ENCODE peak calls at places on chromosome 21, in five cellular contexts. Q is heart right ventricle, U is endodermal cell, W is lower lobe of right lung, H is left ventricle myocardium inferior. Y is an unnamed sample.

GRCh38 chr21:34890258-34890723 is 158.8 kb downstream of the RUNX1 start:
- DNase-seq in Q (no peak), H (no peak), W (no peak), U (no peak), Y (no peak)

GRCh38 chr21:34722684-34723300 is 54.0 kb downstream of the CLIC6 start:
- DNase-seq in U (peak; percentile 86), W (no peak), Q (no peak), H (no peak), Y (no peak)

GRCh38 chr21:34928637-34929036 is 120.5 kb downstream of the RUNX1 start:
- DNase-seq in U (no peak), Q (no peak), W (no peak), H (no peak), Y (no peak)

GRCh38 chr21:9739240-9739639 is 782.1 kb upstream of the TPTE start:
- DNase-seq in Q (no peak), H (no peak), W (no peak), U (no peak), Y (no peak)

GRCh38 chr21:14535702-14536101 is 10.4 kb downstream of the SAMSN1 start:
- DNase-seq in H (no peak), Q (no peak), W (no peak), U (no peak), Y (no peak)

GRCh38 chr21:18608226-18608625 is 204.6 kb upstream of the TMPRSS15 start:
- DNase-seq in W (no peak), H (no peak), Q (no peak), U (no peak), Y (no peak)

GRCh38 chr21:18253252-18253651 is 8.6 kb downstream of the CHODL start:
- DNase-seq in Q (no peak), W (no peak), H (no peak), U (no peak), Y (no peak)

GRCh38 chr21:16455978-16456377 is 726.2 kb downstream of the USP25 start:
- DNase-seq in U (no peak), H (no peak), W (no peak), Q (no peak), Y (no peak)

GRCh38 chr21:37073417-37074194 is 552 bp downstream of the TTC3 start:
- DNase-seq in Q (peak; percentile 68), W (peak; percentile 77), U (no peak), H (peak; percentile 53), Y (peak; percentile 49)

GRCh38 chr21:27425574-27425973 is 458.7 kb upstream of the ADAMTS5 start:
- DNase-seq in U (peak; percentile 41), H (no peak), Q (no peak), W (no peak), Y (no peak)

GRCh38 chr21:29448766-29449165 is 150.0 kb downstream of the BACH1 start:
- DNase-seq in W (no peak), H (no peak), U (no peak), Q (no peak), Y (no peak)

GRCh38 chr21:16634522-16634914 is 878.3 kb upstream of the CXADR start:
- DNase-seq in Q (no peak), H (no peak), W (no peak), U (peak; percentile 45), Y (no peak)

GRCh38 chr21:28436286-28436932 is 556.3 kb downstream of the LTN1 start:
- DNase-seq in U (no peak), H (no peak), Q (no peak), W (no peak), Y (no peak)

GRCh38 chr21:20802631-20803260 is 195.5 kb upstream of the NCAM2 start:
- DNase-seq in Q (no peak), U (no peak), H (no peak), W (no peak), Y (no peak)

GRCh38 chr21:19553930-19554615 is 1150.5 kb upstream of the TMPRSS15 start:
- DNase-seq in W (no peak), H (no peak), U (peak; percentile 67), Q (no peak), Y (no peak)

GRCh38 chr21:24897883-24898282 is 709.4 kb downstream of the MRPL39 start:
- DNase-seq in H (no peak), Q (no peak), U (no peak), W (no peak), Y (no peak)

GRCh38 chr21:34983680-34984086 is 65.4 kb downstream of the RUNX1 start:
- DNase-seq in W (no peak), U (no peak), H (no peak), Q (no peak), Y (peak; percentile 85)

GRCh38 chr21:28308516-28308915 is 684.2 kb downstream of the LTN1 start:
- DNase-seq in H (no peak), U (no peak), W (no peak), Q (no peak), Y (no peak)

GRCh38 chr21:27734146-27734545 is 767.3 kb upstream of the ADAMTS5 start:
- DNase-seq in H (no peak), Q (no peak), U (no peak), W (no peak), Y (no peak)

GRCh38 chr21:36428789-36429671 is 43.8 kb downstream of the CHAF1B start:
- DNase-seq in U (no peak), Q (no peak), H (no peak), W (no peak), Y (no peak)

GRCh38 chr21:28410264-28410663 is 582.4 kb downstream of the LTN1 start:
- DNase-seq in U (no peak), H (no peak), W (no peak), Q (no peak), Y (no peak)

GRCh38 chr21:24428539-24429186 is 1178.6 kb downstream of the MRPL39 start:
- DNase-seq in H (no peak), W (no peak), U (no peak), Q (no peak), Y (no peak)

GRCh38 chr21:27213328-27213727 is 246.4 kb upstream of the ADAMTS5 start:
- DNase-seq in Q (no peak), H (no peak), W (no peak), U (no peak), Y (no peak)

GRCh38 chr21:27250386-27250785 is 283.5 kb upstream of the ADAMTS5 start:
- DNase-seq in W (no peak), Q (no peak), U (no peak), H (no peak), Y (no peak)

GRCh38 chr21:21007606-21008005 is 9.4 kb downstream of the NCAM2 start:
- DNase-seq in U (no peak), Q (no peak), H (no peak), W (no peak), Y (no peak)

GRCh38 chr21:36708512-36709029 is 9.7 kb downstream of the SIM2 start:
- DNase-seq in W (no peak), U (no peak), Q (no peak), H (no peak), Y (no peak)

GRCh38 chr21:29053011-29053553 is 20.4 kb downstream of the CCT8 start:
- DNase-seq in H (no peak), U (no peak), W (no peak), Q (no peak), Y (no peak)

GRCh38 chr21:36627242-36627641 is 71.7 kb upstream of the SIM2 start:
- DNase-seq in Q (no peak), U (no peak), H (no peak), W (no peak), Y (no peak)

GRCh38 chr21:14989359-14989758 is 75.4 kb downstream of the NRIP1 start:
- DNase-seq in H (peak; percentile 17), Q (no peak), U (no peak), W (no peak), Y (no peak)

GRCh38 chr21:46622226-46622625 is 13.2 kb upstream of the PRMT2 start:
- DNase-seq in Q (no peak), W (peak; percentile 70), H (peak; percentile 42), U (no peak), Y (peak; percentile 89)

GRCh38 chr21:39934895-39935294 is 67.7 kb downstream of the PCP4 start:
- DNase-seq in W (no peak), H (no peak), U (no peak), Q (no peak), Y (peak; percentile 29)
- H3K4me3 ChIP-seq in W (no peak overlapping the region), H (no peak overlapping the region), U (no peak overlapping the region), Q (no peak overlapping the region), Y (no peak overlapping the region)

DNA sequence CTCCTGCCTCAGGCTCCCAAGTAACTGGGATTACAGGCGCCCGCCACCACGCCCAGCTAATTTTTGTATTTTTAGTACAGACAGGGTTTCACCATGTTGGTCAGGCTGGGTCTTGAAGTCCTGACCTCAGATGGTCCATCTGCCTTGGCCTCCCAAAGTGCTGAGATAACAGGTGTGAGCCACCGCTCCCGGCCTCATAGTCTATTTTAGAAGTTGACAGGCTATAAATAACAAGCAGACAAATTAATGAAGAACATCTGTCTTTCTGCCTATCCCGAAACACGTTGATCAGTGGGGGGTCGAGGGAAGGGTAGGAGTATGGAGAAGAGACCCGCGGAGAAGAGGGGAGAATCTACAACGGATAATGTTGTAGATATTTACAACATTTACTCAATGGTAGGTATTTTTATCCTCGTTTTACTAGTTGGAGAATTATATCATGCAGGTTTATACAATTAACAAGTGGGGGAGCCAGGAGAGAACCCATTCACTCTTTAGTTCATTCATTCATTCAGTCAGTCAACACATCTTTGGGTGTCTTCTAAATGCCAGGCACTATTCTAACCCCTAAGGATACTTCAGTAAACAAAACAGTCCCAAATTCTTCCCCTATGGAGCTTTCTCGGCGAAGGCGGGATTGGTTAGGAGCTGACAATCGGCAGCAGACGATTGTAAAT is 501 bp upstream of the IFNAR2 start:
- DNase-seq in Q (no peak), U (no peak), H (no peak), W (no peak), Y (no peak)
- H3K4me3 ChIP-seq in Q (peak overlapping the region; percentile 96), U (peak overlapping the region; percentile 66), H (peak overlapping the region; percentile 99), W (peak overlapping the region; percentile 95), Y (peak overlapping the region; percentile 51)

GRCh38 chr21:32886339-32886738 is 114.8 kb upstream of the PAXBP1 start:
- DNase-seq in Q (no peak), H (no peak), W (no peak), U (no peak), Y (peak; percentile 33)
- H3K4me3 ChIP-seq in Q (no peak overlapping the region), H (no peak overlapping the region), W (peak overlapping the region; percentile 21), U (no peak overlapping the region), Y (peak overlapping the region; percentile 36)

DNA sequence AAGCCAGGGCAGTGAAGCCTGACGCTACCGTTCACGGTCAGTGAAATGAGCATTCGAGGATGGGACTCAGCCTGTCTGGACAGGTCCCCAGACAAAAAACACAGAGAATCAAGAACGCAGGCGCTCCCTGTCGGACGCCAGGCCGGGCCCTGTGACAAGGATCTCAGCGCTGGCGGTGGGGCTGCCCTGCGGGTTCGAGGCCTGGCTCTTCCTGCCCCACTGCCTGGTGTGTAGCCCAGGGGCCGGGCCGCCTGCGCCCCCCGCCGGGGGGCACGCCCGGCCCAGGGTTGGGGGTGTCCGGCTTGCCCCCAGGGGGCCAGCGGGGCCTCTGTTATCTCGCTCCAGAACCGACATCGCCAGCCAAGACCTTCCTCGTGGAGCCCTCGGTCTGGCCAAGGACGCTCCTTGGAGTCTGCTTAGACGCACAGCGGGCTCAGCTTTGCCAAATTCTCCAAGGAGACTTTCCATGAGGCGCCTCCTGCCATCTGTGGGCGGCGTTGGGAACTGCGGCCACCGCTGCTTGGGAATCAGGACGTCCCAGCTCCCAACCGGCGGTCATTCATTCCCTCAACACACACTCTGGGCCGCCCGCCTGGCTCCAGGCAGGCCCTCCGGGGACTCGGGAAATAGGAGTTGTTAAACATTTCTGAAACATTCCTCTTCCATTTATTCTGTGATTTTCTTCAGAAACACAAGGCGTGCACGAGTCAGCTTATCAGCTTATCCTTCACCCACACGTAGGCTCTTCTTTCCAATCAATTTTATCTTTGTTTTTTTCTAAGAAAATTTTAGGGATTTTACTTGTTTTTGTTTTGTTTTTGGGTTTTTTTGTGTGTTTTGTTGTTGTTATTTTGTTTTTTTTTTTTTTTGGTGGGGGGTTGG is 11.3 kb upstream of the RIPK4 start:
- DNase-seq in H (peak; percentile 85), W (peak; percentile 89), Q (peak; percentile 85), U (peak; percentile 98), Y (no peak)
- H3K4me3 ChIP-seq in H (no peak overlapping the region), W (no peak overlapping the region), Q (no peak overlapping the region), U (no peak overlapping the region), Y (no peak overlapping the region)

Y was measured in Jurkat, Clone E6-1.